ENCODE peak calls at places on chromosome 14, in five cellular contexts. A is CD8-positive, alpha-beta T cell; C is coronary artery; R is AG09319; Z is GM06990. L is an unnamed sample.

GRCh38 chr14:78902010-78902623 is 731.9 kb downstream of the NRXN3 start:
- DNase-seq in Z (no peak), A (no peak), R (no peak), C (no peak), L (peak; percentile 47)

GRCh38 chr14:54902143-54902520 is 494 bp downstream of the GCH1 start:
- DNase-seq in A (peak; percentile 75), Z (peak; percentile 81), C (peak; percentile 85), R (no peak), L (peak; percentile 86)

GRCh38 chr14:73755434-73756014 is 41.3 kb upstream of the PNMA1 start:
- DNase-seq in R (no peak), C (no peak), A (no peak), Z (no peak), L (peak; percentile 51)

GRCh38 chr14:63435838-63436237 is 107.3 kb downstream of the PPP2R5E start:
- DNase-seq in C (peak; percentile 80), A (no peak), R (peak; percentile 83), Z (no peak), L (peak; percentile 33)

GRCh38 chr14:95140060-95140858 is 17.1 kb downstream of the DICER1 start:
- DNase-seq in Z (no peak), R (no peak), C (no peak), A (no peak), L (no peak)

GRCh38 chr14:24351517-24351916 is 11.7 kb upstream of the RIPK3 start:
- DNase-seq in C (no peak), R (no peak), A (no peak), Z (no peak), L (no peak)

GRCh38 chr14:99855271-99855670 is 62.1 kb downstream of the EML1 start:
- DNase-seq in C (no peak), R (no peak), Z (no peak), A (no peak), L (no peak)

GRCh38 chr14:54568821-54569591 is 2.1 kb downstream of the SAMD4A start:
- DNase-seq in A (no peak), R (no peak), Z (no peak), C (peak; percentile 79), L (no peak)

GRCh38 chr14:56064513-56064912 is 53.7 kb upstream of the PELI2 start:
- DNase-seq in R (no peak), A (no peak), C (no peak), Z (no peak), L (no peak)

GRCh38 chr14:21917699-21918436 is 244.2 kb upstream of the OR4E1 start:
- DNase-seq in Z (no peak), R (no peak), A (peak; percentile 38), C (no peak), L (peak; percentile 61)

GRCh38 chr14:44422699-44423098 is 84.4 kb downstream of the FSCB start:
- DNase-seq in Z (no peak), A (no peak), C (no peak), R (no peak), L (no peak)

GRCh38 chr14:71006200-71006563 is 98.9 kb downstream of the PCNX1 start:
- DNase-seq in Z (no peak), C (no peak), A (no peak), R (no peak), L (no peak)

GRCh38 chr14:76958975-76959710 is 69.4 kb downstream of the IRF2BPL start:
- DNase-seq in C (peak; percentile 92), R (no peak), Z (peak; percentile 78), A (no peak), L (peak; percentile 91)

GRCh38 chr14:101713641-101714349 is 47.7 kb upstream of the PPP2R5C start:
- DNase-seq in C (no peak), R (no peak), Z (no peak), A (no peak), L (no peak)

GRCh38 chr14:53874704-53875103 is 81.9 kb downstream of the BMP4 start:
- DNase-seq in A (no peak), Z (no peak), R (no peak), C (no peak), L (no peak)

GRCh38 chr14:92540472-92541048 is 27.0 kb downstream of the RIN3 start:
- DNase-seq in Z (no peak), A (no peak), C (peak; percentile 97), R (peak; percentile 99), L (peak; percentile 32)

GRCh38 chr14:74618078-74618952 is 6.3 kb upstream of the LTBP2 start:
- DNase-seq in C (no peak), R (no peak), A (peak; percentile 68), Z (peak; percentile 33), L (peak; percentile 43)

GRCh38 chr14:102090713-102091112 is 3.9 kb upstream of the HSP90AA1 start:
- DNase-seq in A (no peak), R (no peak), Z (no peak), C (no peak), L (no peak)

GRCh38 chr14:52363969-52364368 is 49.9 kb downstream of the PTGER2 start:
- DNase-seq in Z (no peak), R (no peak), C (no peak), A (no peak), L (no peak)

GRCh38 chr14:32940066-32940651 is 1.5 kb downstream of the NPAS3 start:
- DNase-seq in C (no peak), R (no peak), A (no peak), Z (no peak), L (no peak)

GRCh38 chr14:57833304-57833703 is 32.6 kb downstream of the SLC35F4 start:
- DNase-seq in C (no peak), A (no peak), Z (no peak), R (peak; percentile 50), L (no peak)

GRCh38 chr14:53450871-53451270 is 297.7 kb upstream of the DDHD1 start:
- DNase-seq in C (no peak), Z (no peak), R (no peak), A (no peak), L (no peak)

GRCh38 chr14:53807580-53807979 is 149.0 kb downstream of the BMP4 start:
- DNase-seq in Z (no peak), C (no peak), A (no peak), R (no peak), L (no peak)

GRCh38 chr14:61489002-61489401 is 167.6 kb downstream of the PRKCH start:
- DNase-seq in R (no peak), Z (no peak), A (no peak), C (no peak), L (no peak)

GRCh38 chr14:21059842-21060589 is 2.4 kb downstream of the RNASE8 start:
- DNase-seq in C (peak; percentile 55), R (no peak), Z (no peak), A (no peak), L (no peak)

GRCh38 chr14:23567186-23568020 is at the start of gene AP1G2:
- DNase-seq in A (peak; percentile 84), R (no peak), Z (peak; percentile 94), C (no peak), L (peak; percentile 95)

GRCh38 chr14:23306412-23307145 is at the start of gene BCL2L2:
- DNase-seq in R (peak; percentile 68), A (no peak), C (peak; percentile 96), Z (peak; percentile 72), L (peak; percentile 83)

GRCh38 chr14:101505216-101505970 is 55.9 kb upstream of the DIO3 start:
- DNase-seq in A (no peak), C (peak; percentile 69), Z (no peak), R (no peak), L (no peak)

GRCh38 chr14:56351861-56352260 is 227.7 kb upstream of the TMEM260 start:
- DNase-seq in Z (no peak), R (no peak), A (no peak), C (no peak), L (no peak)

GRCh38 chr14:69441948-69442347 is 42.6 kb upstream of the PLEKHD1 start:
- DNase-seq in Z (peak; percentile 58), C (no peak), A (no peak), R (no peak), L (peak; percentile 67)

GRCh38 chr14:89418976-89419375 is 1.9 kb upstream of the FOXN3 start:
- DNase-seq in A (no peak), Z (no peak), R (no peak), C (no peak), L (no peak)
- TF ChIP-seq CTCF in A (no peak), Z (no peak), R (no peak), C (no peak), L (no peak)

DNA sequence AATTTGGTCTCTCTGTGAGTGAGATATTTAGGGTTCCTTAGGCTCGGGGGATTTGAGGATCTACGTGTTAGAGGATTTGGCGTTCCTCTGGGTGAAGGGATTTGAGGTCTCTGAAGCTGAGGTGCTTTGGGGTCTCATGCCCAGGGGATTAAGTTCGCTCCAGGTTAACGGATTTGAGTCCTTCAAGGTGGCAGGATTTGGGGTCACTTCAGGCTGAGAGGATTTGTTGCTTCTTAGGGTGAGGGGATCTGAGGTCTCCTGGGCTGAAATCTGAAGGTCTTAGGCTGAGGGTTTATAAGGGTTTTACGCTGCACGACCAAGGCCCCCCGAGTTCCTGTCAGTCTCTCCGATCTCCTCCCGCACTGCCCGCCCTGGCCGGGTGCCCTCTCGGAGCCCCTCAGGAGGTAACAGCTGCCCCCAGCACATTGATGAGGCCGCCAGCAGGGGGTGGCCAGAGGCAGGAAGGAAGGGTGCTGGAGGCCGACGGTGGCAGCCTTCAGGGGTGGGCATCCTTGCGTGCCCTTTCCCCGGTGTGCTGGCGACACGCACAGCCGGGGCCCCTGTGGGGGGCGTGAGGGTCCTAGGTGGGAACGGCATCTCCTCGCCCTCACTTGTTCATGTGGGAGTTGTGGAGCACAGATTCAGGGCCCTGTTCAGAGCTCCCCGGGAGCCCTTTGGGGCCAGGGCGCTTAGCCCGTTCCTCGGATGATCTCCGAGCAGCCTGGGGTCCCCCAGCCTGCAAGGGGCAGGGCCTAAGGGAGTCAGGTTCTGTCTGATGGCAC is 14.3 kb downstream of the CEP170B start:
- DNase-seq in R (no peak), A (no peak), C (no peak), Z (peak; percentile 7), L (no peak)
- TF ChIP-seq CTCF in R (no peak), A (no peak), C (no peak), Z (peak; percentile 18), L (no peak)

GRCh38 chr14:103604620-103605019 is 24.4 kb upstream of the KLC1 start:
- DNase-seq in A (no peak), C (no peak), R (no peak), Z (no peak), L (no peak)

GRCh38 chr14:103611215-103611614 is 17.8 kb upstream of the KLC1 start:
- DNase-seq in Z (no peak), A (no peak), C (no peak), R (no peak), L (no peak)

GRCh38 chr14:103607822-103608221 is 21.2 kb upstream of the KLC1 start:
- DNase-seq in Z (no peak), A (no peak), R (no peak), C (no peak), L (no peak)

GRCh38 chr14:103607039-103607668 is 21.9 kb upstream of the KLC1 start:
- DNase-seq in C (peak; percentile 82), Z (peak; percentile 81), R (peak; percentile 75), A (peak; percentile 43), L (peak; percentile 90)
- TF ChIP-seq CTCF in C (no peak), Z (peak; percentile 22), R (peak; percentile 53), A (no peak), L (peak; percentile 19)

GRCh38 chr14:65499138-65499537 is 86.6 kb downstream of the FUT8 start:
- DNase-seq in A (no peak), C (no peak), Z (no peak), R (no peak), L (no peak)

GRCh38 chr14:65496178-65496993 is 83.9 kb downstream of the FUT8 start:
- DNase-seq in C (no peak), R (no peak), Z (no peak), A (no peak), L (peak; percentile 27)

GRCh38 chr14:65502676-65503124 is 90.2 kb downstream of the FUT8 start:
- DNase-seq in A (no peak), R (no peak), Z (peak; percentile 53), C (no peak), L (peak; percentile 46)

GRCh38 chr14:65500075-65500474 is 87.5 kb downstream of the FUT8 start:
- DNase-seq in C (no peak), Z (no peak), A (no peak), R (no peak), L (no peak)

GRCh38 chr14:65501328-65501727 is 88.8 kb downstream of the FUT8 start:
- DNase-seq in R (no peak), Z (no peak), C (no peak), A (no peak), L (peak; percentile 55)
- TF ChIP-seq CTCF in R (no peak), Z (peak; percentile 35), C (no peak), A (no peak), L (no peak)

L was measured in GM12865.